ENCODE peak calls at places on chromosomes 1 and 21, in seven cellular contexts. I is uterus, A is tibial nerve, E is ovary, K is suprapubic skin, S is endothelial cell of umbilical vein, Q is adrenal gland. Z is an unnamed sample.

GRCh38 chr1:205502992-205503391 is 1.5 kb upstream of the CDK18 start:
- DNase-seq in I (no peak), A (no peak), E (no peak), K (no peak), S (no peak), Q (no peak), Z (no peak)

GRCh38 chr1:80417651-80418050 is 1383.1 kb upstream of the ADGRL2 start:
- DNase-seq in I (no peak), A (no peak), E (no peak), K (no peak), S (no peak), Q (no peak), Z (no peak)

GRCh38 chr1:6185635-6186382 is 5.7 kb upstream of the CHD5 start:
- DNase-seq in I (no peak), A (no peak), E (no peak), K (no peak), S (peak; percentile 26), Q (no peak), Z (no peak)

GRCh38 chr1:34164510-34165381 is at the start of gene CSMD2:
- DNase-seq in I (no peak), A (no peak), E (no peak), K (no peak), S (peak; percentile 1), Q (peak; percentile 69), Z (no peak)

GRCh38 chr1:55484173-55484572 is 269.0 kb upstream of the USP24 start:
- DNase-seq in I (no peak), A (no peak), E (no peak), K (no peak), S (no peak), Q (no peak), Z (no peak)

GRCh38 chr1:154808909-154809262 is 61.2 kb downstream of the KCNN3 start:
- DNase-seq in I (no peak), A (no peak), E (no peak), K (no peak), S (no peak), Q (no peak), Z (no peak)

GRCh38 chr1:3012511-3013291 is 8.6 kb upstream of the ACTRT2 start:
- DNase-seq in I (no peak), A (peak; percentile 53), E (peak; percentile 54), K (no peak), S (no peak), Q (peak; percentile 51), Z (peak; percentile 33)

GRCh38 chr1:205914730-205915129 is 28.5 kb downstream of the SLC26A9 start:
- DNase-seq in I (no peak), A (no peak), E (no peak), K (no peak), S (no peak), Q (no peak), Z (no peak)

GRCh38 chr1:37244083-37244480 is 209.8 kb upstream of the GRIK3 start:
- DNase-seq in I (no peak), A (no peak), E (no peak), K (no peak), S (no peak), Q (no peak), Z (no peak)

GRCh38 chr1:40049745-40050144 is 9.2 kb downstream of the CAP1 start:
- DNase-seq in I (no peak), A (no peak), E (no peak), K (no peak), S (no peak), Q (no peak), Z (no peak)

GRCh38 chr1:111603979-111604378 is 15.6 kb upstream of the RAP1A start:
- DNase-seq in I (no peak), A (no peak), E (no peak), K (no peak), S (no peak), Q (no peak), Z (no peak)

GRCh38 chr1:239757711-239758110 is 334.0 kb upstream of the FMN2 start:
- DNase-seq in I (no peak), A (no peak), E (no peak), K (no peak), S (no peak), Q (no peak), Z (no peak)

GRCh38 chr1:63833346-63834065 is 59.7 kb downstream of the ROR1 start:
- DNase-seq in I (no peak), A (no peak), E (no peak), K (no peak), S (no peak), Q (no peak), Z (no peak)

GRCh38 chr21:14273736-14274538 is 58.0 kb downstream of the RBM11 start:
- DNase-seq in I (no peak), A (no peak), E (no peak), K (peak; percentile 78), S (no peak), Q (peak; percentile 39), Z (peak; percentile 4)

GRCh38 chr1:71294178-71294577 is 213.3 kb upstream of the ZRANB2 start:
- DNase-seq in I (no peak), A (no peak), E (no peak), K (no peak), S (no peak), Q (no peak), Z (no peak)
- H3K9me3 ChIP-seq in I (no peaks in the 10 kb centered on the region), A (no peaks in the 10 kb centered on the region), E (no peaks in the 10 kb centered on the region), K (no peaks in the 10 kb centered on the region), S (no peaks in the 10 kb centered on the region), Q (no peaks in the 10 kb centered on the region), Z (no peaks in the 10 kb centered on the region)

GRCh38 chr21:42654913-42655796 is 1.7 kb downstream of the PDE9A start:
- DNase-seq in I (no peak), A (no peak), E (no peak), K (no peak), S (no peak), Q (no peak), Z (peak; percentile 34)
- TF ChIP-seq POLR2A in I (no peak), A (no peak), E (no peak), K (no peak), S (no peak), Q (no peak), Z (no peak)

GRCh38 chr1:84939151-84939550 is 46.1 kb upstream of the LPAR3 start:
- DNase-seq in I (no peak), A (no peak), E (no peak), K (no peak), S (no peak), Q (no peak), Z (no peak)
- H3K4me1 ChIP-seq in I (no peaks in the 10 kb centered on the region), A (no peaks in the 10 kb centered on the region), E (no peaks in the 10 kb centered on the region), K (no peaks in the 10 kb centered on the region), S (peaks cover 5% of the 10 kb centered on the region), Q (peaks cover 6% of the 10 kb centered on the region), Z (no peaks in the 10 kb centered on the region)

GRCh38 chr1:248029770-248030169 is at the start of gene OR2L2:
- DNase-seq in I (no peak), A (no peak), E (no peak), K (no peak), S (no peak), Q (no peak), Z (no peak)
- H3K9me3 ChIP-seq in I (no peaks in the 10 kb centered on the region), A (no peaks in the 10 kb centered on the region), E (no peaks in the 10 kb centered on the region), K (peaks cover 15% of the 10 kb centered on the region), S (no peaks in the 10 kb centered on the region), Q (no peaks in the 10 kb centered on the region), Z (no peaks in the 10 kb centered on the region)

DNA sequence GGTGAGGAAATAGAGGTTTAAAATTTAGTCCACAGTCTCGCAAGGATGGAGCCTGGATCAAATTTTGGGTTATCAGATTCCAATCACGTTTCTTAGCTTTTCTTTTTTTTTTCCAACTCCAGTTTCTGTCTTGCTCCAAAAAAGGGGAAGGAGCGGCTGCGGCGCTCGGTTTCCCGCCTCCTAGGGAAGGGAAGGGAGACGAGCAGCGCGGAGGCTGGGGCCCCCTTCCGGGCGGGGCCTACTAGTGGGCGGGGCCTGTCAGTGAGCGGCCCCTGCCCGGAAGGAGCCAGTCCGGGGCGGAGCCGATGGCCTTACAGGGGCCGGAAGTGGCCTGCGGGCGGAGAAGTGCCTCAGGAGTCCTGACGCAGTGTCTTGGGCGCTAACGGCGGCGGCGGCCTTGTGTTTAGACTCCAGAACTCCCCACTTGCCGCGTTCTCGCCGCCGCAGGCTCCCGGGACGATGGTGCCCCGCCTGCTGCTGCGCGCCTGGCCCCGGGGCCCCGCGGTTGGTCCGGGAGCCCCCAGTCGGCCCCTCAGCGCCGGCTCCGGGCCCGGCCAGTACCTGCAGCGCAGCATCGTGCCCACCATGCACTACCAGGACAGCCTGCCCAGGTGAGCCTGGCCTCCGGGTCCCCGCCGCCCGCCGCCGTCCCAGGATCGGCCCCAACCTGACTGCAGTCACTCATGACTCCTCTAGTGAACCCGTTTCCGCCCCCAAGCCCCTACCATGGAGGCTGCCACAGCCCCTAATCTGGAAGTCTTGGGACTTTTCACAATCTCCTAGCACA is at the start of gene CPT2:
- DNase-seq in I (peak; percentile 93), A (peak; percentile 85), E (peak; percentile 95), K (peak; percentile 97), S (peak; percentile 79), Q (peak; percentile 93), Z (peak; percentile 92)
- TF ChIP-seq POLR2A in I (peak; percentile 96), A (peak; percentile 98), E (peak; percentile 99), K (peak; percentile 96), S (peak; percentile 93), Q (peak; percentile 93), Z (peak; percentile 95)

DNA sequence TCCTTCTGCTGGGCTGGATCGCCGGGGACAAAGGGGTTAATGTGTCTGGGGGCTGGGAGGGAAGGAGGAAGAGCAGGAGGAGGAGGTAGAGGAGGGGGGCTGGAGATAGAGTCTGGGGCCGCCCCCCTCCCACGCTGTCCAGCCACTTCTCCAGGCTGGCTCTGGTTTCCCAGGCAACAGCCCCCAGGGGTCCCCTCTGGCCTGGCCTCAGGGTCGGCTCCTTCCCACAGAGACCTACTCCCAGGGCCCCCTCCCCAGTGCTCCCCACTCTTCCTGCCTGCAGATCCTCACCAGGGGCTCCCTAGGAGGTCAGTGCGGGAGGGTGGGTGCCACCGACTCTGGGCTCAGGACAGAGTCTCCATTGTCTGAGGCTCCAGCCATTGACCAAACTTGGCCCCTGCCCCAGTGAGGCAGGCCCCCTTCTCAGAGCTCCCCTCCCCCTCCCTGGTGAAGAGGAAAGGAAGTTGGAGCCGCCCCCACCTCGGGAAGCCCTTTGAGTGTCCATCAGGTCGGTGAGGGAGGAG is 34.1 kb downstream of the ARHGEF10L start:
- DNase-seq in I (no peak), A (no peak), E (no peak), K (no peak), S (no peak), Q (no peak), Z (no peak)
- H3K4me1 ChIP-seq in I (peaks cover 14% of the 10 kb centered on the region), A (no peaks in the 10 kb centered on the region), E (peaks cover 20% of the 10 kb centered on the region), K (peaks cover 67% of the 10 kb centered on the region), S (no peaks in the 10 kb centered on the region), Q (peaks cover 15% of the 10 kb centered on the region), Z (peaks cover 5% of the 10 kb centered on the region)

DNA sequence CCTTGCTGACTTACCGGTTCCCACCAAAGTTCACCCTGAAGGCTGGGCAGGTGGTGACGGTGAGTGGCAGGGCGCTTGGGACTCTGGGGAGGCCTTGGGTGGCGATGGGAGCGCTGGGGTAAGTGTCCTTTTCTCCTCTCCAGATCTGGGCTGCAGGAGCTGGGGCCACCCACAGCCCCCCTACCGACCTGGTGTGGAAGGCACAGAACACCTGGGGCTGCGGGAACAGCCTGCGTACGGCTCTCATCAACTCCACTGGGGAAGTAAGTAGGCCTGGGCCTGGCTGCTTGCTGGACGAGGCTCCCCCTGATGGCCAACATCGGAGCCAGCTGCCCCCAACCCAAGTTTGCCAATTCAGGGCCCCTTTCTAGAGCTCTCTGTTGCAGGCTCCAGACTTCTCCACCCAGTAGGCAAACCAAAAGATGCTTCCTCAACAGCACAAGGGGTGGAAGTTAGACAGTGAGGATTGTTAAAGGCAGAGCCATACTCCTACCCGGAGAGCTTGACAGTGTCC is 16.4 kb upstream of the SEMA4A start:
- DNase-seq in I (no peak), A (no peak), E (no peak), K (no peak), S (no peak), Q (peak; percentile 21), Z (no peak)
- H3K9me3 ChIP-seq in I (no peaks in the 10 kb centered on the region), A (no peaks in the 10 kb centered on the region), E (no peaks in the 10 kb centered on the region), K (no peaks in the 10 kb centered on the region), S (no peaks in the 10 kb centered on the region), Q (no peaks in the 10 kb centered on the region), Z (no peaks in the 10 kb centered on the region)